ENCODE peak calls at places on chromosomes 5 and 9, in ten cellular contexts. One of them, this sample, is unnamed.
A peak's percentile ranks its signal among the peaks of the same experiment; 100 is the strongest.

GRCh38 chr5:100186181-100186580 is 349.0 kb upstream of the FAM174A start:
- DNase-seq in CD4-positive, CD25-positive, alpha-beta regulatory T cell: no peak
- DNase-seq in tibial nerve: no peak
- DNase-seq in keratinocyte: no peak
- DNase-seq in ovary: no peak
- DNase-seq in aorta: no peak
- DNase-seq in right lobe of liver: no peak
- DNase-seq in sigmoid colon: no peak
- DNase-seq in naive thymus-derived CD4-positive, alpha-beta T cell: no peak
- DNase-seq in OCI-LY7: no peak
- DNase-seq in this sample: no peak

GRCh38 chr5:15354011-15354410 is 146.0 kb upstream of the FBXL7 start:
- DNase-seq in CD4-positive, CD25-positive, alpha-beta regulatory T cell: no peak
- DNase-seq in tibial nerve: no peak
- DNase-seq in keratinocyte: no peak
- DNase-seq in ovary: no peak
- DNase-seq in aorta: no peak
- DNase-seq in right lobe of liver: no peak
- DNase-seq in sigmoid colon: no peak
- DNase-seq in naive thymus-derived CD4-positive, alpha-beta T cell: no peak
- DNase-seq in OCI-LY7: no peak
- DNase-seq in this sample: no peak

GRCh38 chr9:133341369-133342082 is 5.5 kb upstream of the SURF6 start:
- DNase-seq in CD4-positive, CD25-positive, alpha-beta regulatory T cell: no peak
- DNase-seq in tibial nerve: peak; percentile 23
- DNase-seq in keratinocyte: no peak
- DNase-seq in ovary: no peak
- DNase-seq in aorta: no peak
- DNase-seq in right lobe of liver: peak; percentile 52
- DNase-seq in sigmoid colon: peak; percentile 82
- DNase-seq in naive thymus-derived CD4-positive, alpha-beta T cell: no peak
- DNase-seq in OCI-LY7: no peak
- DNase-seq in this sample: no peak

GRCh38 chr5:68862560-68862959 is 231.3 kb upstream of the SLC30A5 start:
- DNase-seq in CD4-positive, CD25-positive, alpha-beta regulatory T cell: no peak
- DNase-seq in tibial nerve: no peak
- DNase-seq in keratinocyte: no peak
- DNase-seq in ovary: no peak
- DNase-seq in aorta: no peak
- DNase-seq in right lobe of liver: no peak
- DNase-seq in sigmoid colon: no peak
- DNase-seq in naive thymus-derived CD4-positive, alpha-beta T cell: no peak
- DNase-seq in OCI-LY7: no peak
- DNase-seq in this sample: no peak

GRCh38 chr9:34651876-34652602 is at the start of gene IL11RA:
- DNase-seq in CD4-positive, CD25-positive, alpha-beta regulatory T cell: no peak
- DNase-seq in tibial nerve: peak; percentile 78
- DNase-seq in keratinocyte: no peak
- DNase-seq in ovary: peak; percentile 90
- DNase-seq in aorta: peak; percentile 94
- DNase-seq in right lobe of liver: peak; percentile 94
- DNase-seq in sigmoid colon: peak; percentile 97
- DNase-seq in naive thymus-derived CD4-positive, alpha-beta T cell: no peak
- DNase-seq in OCI-LY7: peak; percentile 33
- DNase-seq in this sample: no peak

GRCh38 chr5:95892784-95893354 is 68.8 kb downstream of the ELL2 start:
- DNase-seq in CD4-positive, CD25-positive, alpha-beta regulatory T cell: no peak
- DNase-seq in tibial nerve: no peak
- DNase-seq in keratinocyte: no peak
- DNase-seq in ovary: no peak
- DNase-seq in aorta: no peak
- DNase-seq in right lobe of liver: no peak
- DNase-seq in sigmoid colon: no peak
- DNase-seq in naive thymus-derived CD4-positive, alpha-beta T cell: peak; percentile 2
- DNase-seq in OCI-LY7: peak; percentile 14
- DNase-seq in this sample: no peak

GRCh38 chr5:4572713-4573112 is 567.4 kb upstream of the ADAMTS16 start:
- DNase-seq in CD4-positive, CD25-positive, alpha-beta regulatory T cell: no peak
- DNase-seq in tibial nerve: no peak
- DNase-seq in keratinocyte: no peak
- DNase-seq in ovary: no peak
- DNase-seq in aorta: no peak
- DNase-seq in right lobe of liver: no peak
- DNase-seq in sigmoid colon: no peak
- DNase-seq in naive thymus-derived CD4-positive, alpha-beta T cell: no peak
- DNase-seq in OCI-LY7: no peak
- DNase-seq in this sample: no peak

GRCh38 chr9:34233691-34234090 is 54.8 kb downstream of the UBAP1 start:
- DNase-seq in CD4-positive, CD25-positive, alpha-beta regulatory T cell: no peak
- DNase-seq in tibial nerve: no peak
- DNase-seq in keratinocyte: no peak
- DNase-seq in ovary: no peak
- DNase-seq in aorta: no peak
- DNase-seq in right lobe of liver: no peak
- DNase-seq in sigmoid colon: no peak
- DNase-seq in naive thymus-derived CD4-positive, alpha-beta T cell: no peak
- DNase-seq in OCI-LY7: no peak
- DNase-seq in this sample: no peak

GRCh38 chr5:175654346-175654745 is 3.5 kb upstream of the HRH2 start:
- DNase-seq in CD4-positive, CD25-positive, alpha-beta regulatory T cell: no peak
- DNase-seq in tibial nerve: no peak
- DNase-seq in keratinocyte: no peak
- DNase-seq in ovary: no peak
- DNase-seq in aorta: no peak
- DNase-seq in right lobe of liver: no peak
- DNase-seq in sigmoid colon: no peak
- DNase-seq in naive thymus-derived CD4-positive, alpha-beta T cell: no peak
- DNase-seq in OCI-LY7: no peak
- DNase-seq in this sample: no peak

DNA sequence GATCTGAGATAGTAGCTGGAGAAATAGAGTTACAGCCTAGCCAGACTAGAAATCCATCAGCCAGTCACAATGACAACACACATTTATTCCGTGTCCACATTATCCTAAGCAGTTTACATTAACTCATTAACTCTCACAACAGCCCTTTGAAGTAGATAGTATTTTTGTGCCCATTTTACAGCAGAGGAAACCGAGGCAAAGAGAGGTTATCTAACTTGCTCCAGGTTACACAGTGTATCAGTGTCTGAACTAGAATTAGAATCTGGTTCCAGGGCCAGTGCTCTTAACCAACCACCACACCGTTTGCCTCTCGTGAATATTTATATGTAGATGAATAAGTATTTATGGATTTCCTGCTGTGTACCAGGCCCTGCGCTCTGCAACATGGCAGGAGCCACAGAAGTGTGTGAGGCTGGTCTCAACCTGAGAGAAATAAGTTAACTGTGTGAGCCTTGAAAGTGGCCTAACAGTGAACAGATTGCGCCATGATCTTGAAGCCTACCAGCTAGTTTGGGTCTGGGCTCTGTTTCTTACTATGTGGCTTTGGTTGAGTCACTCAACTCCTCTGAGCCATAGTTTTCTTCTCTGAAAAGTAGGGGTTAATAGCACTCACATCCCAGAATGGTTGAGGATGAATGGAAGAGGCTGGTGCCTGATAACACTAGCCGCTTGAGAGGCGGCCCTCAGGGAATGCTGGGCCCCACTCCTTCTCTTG is 121.4 kb downstream of the RGS3 start:
- DNase-seq in CD4-positive, CD25-positive, alpha-beta regulatory T cell: no peak
- DNase-seq in tibial nerve: no peak
- DNase-seq in keratinocyte: no peak
- DNase-seq in ovary: no peak
- DNase-seq in aorta: no peak
- DNase-seq in right lobe of liver: no peak
- DNase-seq in sigmoid colon: no peak
- DNase-seq in naive thymus-derived CD4-positive, alpha-beta T cell: no peak
- DNase-seq in OCI-LY7: no peak
- DNase-seq in this sample: no peak
- H3K4me1 ChIP-seq in CD4-positive, CD25-positive, alpha-beta regulatory T cell: peaks cover 26% of the 10 kb centered on the region
- H3K4me1 ChIP-seq in tibial nerve: peaks cover 36% of the 10 kb centered on the region
- H3K4me1 ChIP-seq in keratinocyte: peaks cover 50% of the 10 kb centered on the region
- H3K4me1 ChIP-seq in ovary: peaks cover 9% of the 10 kb centered on the region
- H3K4me1 ChIP-seq in aorta: peaks cover 6% of the 10 kb centered on the region
- H3K4me1 ChIP-seq in right lobe of liver: no peaks in the 10 kb centered on the region
- H3K4me1 ChIP-seq in sigmoid colon: no peaks in the 10 kb centered on the region
- H3K4me1 ChIP-seq in naive thymus-derived CD4-positive, alpha-beta T cell: peaks cover 26% of the 10 kb centered on the region
- H3K4me1 ChIP-seq in OCI-LY7: peaks cover 41% of the 10 kb centered on the region
- H3K4me1 ChIP-seq in this sample: peaks cover 55% of the 10 kb centered on the region

DNA sequence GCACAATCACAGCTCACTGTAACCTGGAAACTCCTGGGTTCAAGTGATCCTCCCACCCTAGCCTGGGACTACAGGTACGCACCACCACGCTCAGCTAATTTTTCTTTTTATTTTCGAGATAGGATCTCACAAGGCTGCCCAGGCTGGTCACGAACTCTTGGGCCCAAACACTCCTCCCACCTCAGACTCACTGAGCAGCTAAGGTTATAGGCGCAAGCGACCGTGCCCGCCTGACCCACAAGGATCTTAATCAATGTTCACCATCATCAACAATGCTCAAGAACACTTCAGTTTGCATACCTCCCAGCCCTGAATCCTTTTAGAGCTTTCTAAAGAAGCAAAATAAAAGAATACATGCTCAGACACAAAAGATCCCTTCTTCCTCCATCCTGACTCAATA is 13.2 kb downstream of the ETF1 start:
- DNase-seq in CD4-positive, CD25-positive, alpha-beta regulatory T cell: no peak
- DNase-seq in tibial nerve: no peak
- DNase-seq in keratinocyte: no peak
- DNase-seq in ovary: no peak
- DNase-seq in aorta: no peak
- DNase-seq in right lobe of liver: no peak
- DNase-seq in sigmoid colon: no peak
- DNase-seq in naive thymus-derived CD4-positive, alpha-beta T cell: no peak
- DNase-seq in OCI-LY7: no peak
- DNase-seq in this sample: no peak
- H3K4me1 ChIP-seq in CD4-positive, CD25-positive, alpha-beta regulatory T cell: peaks cover 7% of the 10 kb centered on the region
- H3K4me1 ChIP-seq in tibial nerve: peaks cover 43% of the 10 kb centered on the region
- H3K4me1 ChIP-seq in keratinocyte: peaks cover 14% of the 10 kb centered on the region
- H3K4me1 ChIP-seq in ovary: no peaks in the 10 kb centered on the region
- H3K4me1 ChIP-seq in aorta: no peaks in the 10 kb centered on the region
- H3K4me1 ChIP-seq in right lobe of liver: no peaks in the 10 kb centered on the region
- H3K4me1 ChIP-seq in sigmoid colon: no peaks in the 10 kb centered on the region
- H3K4me1 ChIP-seq in naive thymus-derived CD4-positive, alpha-beta T cell: no peaks in the 10 kb centered on the region
- H3K4me1 ChIP-seq in OCI-LY7: no peaks in the 10 kb centered on the region
- H3K4me1 ChIP-seq in this sample: peaks cover 26% of the 10 kb centered on the region

GRCh38 chr9:70400107-70400892 is 14.2 kb downstream of the KLF9 start:
- DNase-seq in CD4-positive, CD25-positive, alpha-beta regulatory T cell: no peak
- DNase-seq in tibial nerve: no peak
- DNase-seq in keratinocyte: no peak
- DNase-seq in ovary: no peak
- DNase-seq in aorta: no peak
- DNase-seq in right lobe of liver: no peak
- DNase-seq in sigmoid colon: peak; percentile 55
- DNase-seq in naive thymus-derived CD4-positive, alpha-beta T cell: no peak
- DNase-seq in OCI-LY7: no peak
- DNase-seq in this sample: no peak
- H3K4me1 ChIP-seq in CD4-positive, CD25-positive, alpha-beta regulatory T cell: peaks cover 55% of the 10 kb centered on the region
- H3K4me1 ChIP-seq in tibial nerve: peaks cover 100% of the 10 kb centered on the region
- H3K4me1 ChIP-seq in keratinocyte: no peaks in the 10 kb centered on the region
- H3K4me1 ChIP-seq in ovary: peaks cover 46% of the 10 kb centered on the region
- H3K4me1 ChIP-seq in aorta: peaks cover 11% of the 10 kb centered on the region
- H3K4me1 ChIP-seq in right lobe of liver: no peaks in the 10 kb centered on the region
- H3K4me1 ChIP-seq in sigmoid colon: no peaks in the 10 kb centered on the region
- H3K4me1 ChIP-seq in naive thymus-derived CD4-positive, alpha-beta T cell: peaks cover 40% of the 10 kb centered on the region
- H3K4me1 ChIP-seq in OCI-LY7: peaks cover 9% of the 10 kb centered on the region
- H3K4me1 ChIP-seq in this sample: peaks cover 81% of the 10 kb centered on the region

DNA sequence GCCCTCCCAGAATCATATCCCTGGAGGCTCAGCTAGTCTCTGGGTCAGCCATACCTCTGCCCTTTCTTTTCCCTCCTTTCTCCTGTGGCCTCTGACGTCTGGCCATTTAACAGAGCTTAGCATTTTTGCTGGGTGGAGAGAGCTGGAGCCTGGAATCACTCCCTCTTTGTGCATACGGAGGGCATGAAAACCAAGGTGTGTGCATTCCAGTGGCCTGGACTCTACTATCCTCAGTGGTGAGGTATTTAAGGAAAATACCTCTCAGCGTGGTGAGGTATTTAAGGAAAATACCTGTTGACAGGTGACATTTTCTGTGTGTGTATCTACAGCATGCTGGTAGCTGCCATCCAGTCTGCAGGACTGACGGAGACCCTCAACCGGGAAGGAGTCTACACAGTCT is 27.5 kb downstream of the TGFBI start:
- DNase-seq in CD4-positive, CD25-positive, alpha-beta regulatory T cell: no peak
- DNase-seq in tibial nerve: no peak
- DNase-seq in keratinocyte: no peak
- DNase-seq in ovary: no peak
- DNase-seq in aorta: peak; percentile 28
- DNase-seq in right lobe of liver: no peak
- DNase-seq in sigmoid colon: no peak
- DNase-seq in naive thymus-derived CD4-positive, alpha-beta T cell: no peak
- DNase-seq in OCI-LY7: no peak
- DNase-seq in this sample: no peak
- H3K4me1 ChIP-seq in CD4-positive, CD25-positive, alpha-beta regulatory T cell: no peaks in the 10 kb centered on the region
- H3K4me1 ChIP-seq in tibial nerve: peaks cover 57% of the 10 kb centered on the region
- H3K4me1 ChIP-seq in keratinocyte: peaks cover 18% of the 10 kb centered on the region
- H3K4me1 ChIP-seq in ovary: peaks cover 6% of the 10 kb centered on the region
- H3K4me1 ChIP-seq in aorta: no peaks in the 10 kb centered on the region
- H3K4me1 ChIP-seq in right lobe of liver: no peaks in the 10 kb centered on the region
- H3K4me1 ChIP-seq in sigmoid colon: peaks cover 3% of the 10 kb centered on the region
- H3K4me1 ChIP-seq in naive thymus-derived CD4-positive, alpha-beta T cell: no peaks in the 10 kb centered on the region
- H3K4me1 ChIP-seq in OCI-LY7: no peaks in the 10 kb centered on the region
- H3K4me1 ChIP-seq in this sample: no peaks in the 10 kb centered on the region

DNA sequence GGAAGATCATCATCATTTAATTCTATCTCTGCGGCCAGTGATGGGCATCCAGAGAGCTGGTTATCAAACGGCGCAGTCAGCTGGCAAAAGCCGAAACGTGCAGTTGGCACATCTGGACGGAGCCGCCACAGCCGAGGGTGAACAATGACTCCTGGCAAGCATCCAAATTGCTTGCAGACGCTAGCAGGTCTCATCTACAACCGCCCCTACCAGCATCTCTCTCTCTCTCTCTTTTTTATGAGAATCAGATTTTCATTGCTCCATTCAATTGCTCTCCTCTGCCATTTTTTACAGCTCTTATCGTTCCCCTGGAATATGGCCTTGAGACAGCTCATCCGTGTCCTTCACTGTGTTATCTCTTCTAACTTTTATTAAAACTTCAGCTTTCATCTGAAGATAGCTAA is 165.2 kb downstream of the MAPKAP1 start:
- DNase-seq in CD4-positive, CD25-positive, alpha-beta regulatory T cell: no peak
- DNase-seq in tibial nerve: no peak
- DNase-seq in keratinocyte: no peak
- DNase-seq in ovary: no peak
- DNase-seq in aorta: no peak
- DNase-seq in right lobe of liver: no peak
- DNase-seq in sigmoid colon: no peak
- DNase-seq in naive thymus-derived CD4-positive, alpha-beta T cell: no peak
- DNase-seq in OCI-LY7: no peak
- DNase-seq in this sample: no peak
- H3K4me1 ChIP-seq in CD4-positive, CD25-positive, alpha-beta regulatory T cell: no peaks in the 10 kb centered on the region
- H3K4me1 ChIP-seq in tibial nerve: peaks cover 28% of the 10 kb centered on the region
- H3K4me1 ChIP-seq in keratinocyte: peaks cover 30% of the 10 kb centered on the region
- H3K4me1 ChIP-seq in ovary: peaks cover 35% of the 10 kb centered on the region
- H3K4me1 ChIP-seq in aorta: peaks cover 7% of the 10 kb centered on the region
- H3K4me1 ChIP-seq in right lobe of liver: no peaks in the 10 kb centered on the region
- H3K4me1 ChIP-seq in sigmoid colon: no peaks in the 10 kb centered on the region
- H3K4me1 ChIP-seq in naive thymus-derived CD4-positive, alpha-beta T cell: no peaks in the 10 kb centered on the region
- H3K4me1 ChIP-seq in OCI-LY7: no peaks in the 10 kb centered on the region
- H3K4me1 ChIP-seq in this sample: no peaks in the 10 kb centered on the region

GRCh38 chr5:150616506-150616905 is 24.0 kb upstream of the SYNPO start:
- DNase-seq in CD4-positive, CD25-positive, alpha-beta regulatory T cell: no peak
- DNase-seq in tibial nerve: no peak
- DNase-seq in keratinocyte: no peak
- DNase-seq in ovary: no peak
- DNase-seq in aorta: no peak
- DNase-seq in right lobe of liver: no peak
- DNase-seq in sigmoid colon: no peak
- DNase-seq in naive thymus-derived CD4-positive, alpha-beta T cell: no peak
- DNase-seq in OCI-LY7: no peak
- DNase-seq in this sample: no peak
- H3K4me1 ChIP-seq in CD4-positive, CD25-positive, alpha-beta regulatory T cell: no peaks in the 10 kb centered on the region
- H3K4me1 ChIP-seq in tibial nerve: peaks cover 78% of the 10 kb centered on the region
- H3K4me1 ChIP-seq in keratinocyte: peaks cover 14% of the 10 kb centered on the region
- H3K4me1 ChIP-seq in ovary: peaks cover 53% of the 10 kb centered on the region
- H3K4me1 ChIP-seq in aorta: peaks cover 11% of the 10 kb centered on the region
- H3K4me1 ChIP-seq in right lobe of liver: peaks cover 2% of the 10 kb centered on the region
- H3K4me1 ChIP-seq in sigmoid colon: no peaks in the 10 kb centered on the region
- H3K4me1 ChIP-seq in naive thymus-derived CD4-positive, alpha-beta T cell: no peaks in the 10 kb centered on the region
- H3K4me1 ChIP-seq in OCI-LY7: no peaks in the 10 kb centered on the region
- H3K4me1 ChIP-seq in this sample: no peaks in the 10 kb centered on the region